ENCODE peak calls at places on chromosomes 4 and X, in six cellular contexts. R, I, M, P, S and L are unnamed samples.

GRCh38 chrX:12987900-12988594 is 13.1 kb downstream of the TMSB4X start:
- DNase-seq in I (no peak), M (no peak), R (no peak), S (no peak), P (no peak), L (no peak)

GRCh38 chr4:40395166-40395900 is 60.2 kb downstream of the CHRNA9 start:
- DNase-seq in M (no peak), S (no peak), P (no peak), I (no peak), R (no peak), L (no peak)

GRCh38 chr4:158625544-158625943 is 46.1 kb downstream of the C4orf46 start:
- DNase-seq in P (no peak), M (no peak), I (no peak), S (no peak), R (no peak), L (no peak)

GRCh38 chrX:39491548-39492297 is 606.0 kb downstream of the BCOR start:
- DNase-seq in M (no peak), I (no peak), P (no peak), R (peak; percentile 37), S (no peak), L (no peak)

GRCh38 chrX:20037182-20037581 is 46.3 kb upstream of the BCLAF3 start:
- DNase-seq in R (no peak), I (no peak), M (no peak), S (no peak), P (no peak), L (no peak)

GRCh38 chr4:86825511-86825910 is 23.7 kb downstream of the SLC10A6 start:
- DNase-seq in R (no peak), M (no peak), P (no peak), S (no peak), I (peak; percentile 56), L (no peak)

GRCh38 chrX:49257846-49258748 is 6.4 kb downstream of the FOXP3 start:
- DNase-seq in S (no peak), I (no peak), P (no peak), R (no peak), M (no peak), L (no peak)

GRCh38 chr4:17788956-17789355 is 7.5 kb upstream of the FAM184B start:
- DNase-seq in I (no peak), P (no peak), R (no peak), M (no peak), S (no peak), L (no peak)

GRCh38 chr4:150600821-150601445 is 19.0 kb downstream of the MAB21L2 start:
- DNase-seq in P (no peak), I (no peak), M (no peak), R (no peak), S (no peak), L (no peak)

GRCh38 chr4:150139297-150139696 is 61.1 kb downstream of the DCLK2 start:
- DNase-seq in I (no peak), P (no peak), M (peak; percentile 18), R (no peak), S (no peak), L (no peak)

GRCh38 chr4:20544645-20545044 is 155.6 kb upstream of the PACRGL start:
- DNase-seq in P (no peak), M (peak; percentile 60), R (no peak), S (peak; percentile 13), I (peak; percentile 73), L (no peak)

GRCh38 chr4:71209161-71209560 is 129.7 kb upstream of the SLC4A4 start:
- DNase-seq in M (peak; percentile 48), R (no peak), I (no peak), S (no peak), P (no peak), L (no peak)

GRCh38 chrX:115259238-115259875 is 25.5 kb upstream of the LRCH2 start:
- DNase-seq in M (no peak), I (peak; percentile 18), R (no peak), S (no peak), P (no peak), L (no peak)

GRCh38 chr4:22712105-22712504 is 19.4 kb downstream of the GBA3 start:
- DNase-seq in M (no peak), R (no peak), P (no peak), I (no peak), S (no peak), L (no peak)